ENCODE peak calls at places on chromosomes 2 and 18, in five cellular contexts. L, F, X, J and R are unnamed samples.

GRCh38 chr2:209637293-209637692 is 134.3 kb upstream of the UNC80 start:
- DNase-seq in F (no peak), L (no peak), X (no peak), J (no peak), R (no peak)

GRCh38 chr18:78629426-78629825 is 350.2 kb upstream of the SALL3 start:
- DNase-seq in J (no peak), L (no peak), X (no peak), F (no peak), R (no peak)

GRCh38 chr2:39068757-39069515 is 51.9 kb downstream of the SOS1 start:
- DNase-seq in J (peak; percentile 8), F (no peak), L (peak; percentile 53), X (no peak), R (no peak)

GRCh38 chr2:118881490-118882129 is 34.2 kb upstream of the EN1 start:
- DNase-seq in L (peak; percentile 11), J (peak; percentile 44), X (peak; percentile 32), F (peak; percentile 66), R (peak; percentile 34)

GRCh38 chr2:108536133-108536780 is 2.0 kb downstream of the LIMS1 start:
- DNase-seq in X (no peak), J (no peak), F (no peak), L (peak; percentile 74), R (no peak)

GRCh38 chr2:189648846-189649529 is 12.3 kb upstream of the ASNSD1 start:
- DNase-seq in F (no peak), L (peak; percentile 64), J (no peak), X (no peak), R (no peak)

GRCh38 chr2:1990151-1990589 is 245.9 kb upstream of the PXDN start:
- DNase-seq in J (no peak), F (no peak), L (no peak), X (no peak), R (no peak)

GRCh38 chr18:49178736-49179135 is 228.0 kb upstream of the SMAD7 start:
- DNase-seq in J (peak; percentile 20), X (no peak), L (no peak), F (peak; percentile 8), R (peak; percentile 4)

GRCh38 chr2:113053666-113054435 is 1.2 kb upstream of the IL36B start:
- DNase-seq in J (no peak), F (no peak), L (no peak), X (no peak), R (no peak)

GRCh38 chr2:111705711-111706323 is 178.2 kb downstream of the ANAPC1 start:
- DNase-seq in X (peak; percentile 26), J (no peak), F (no peak), L (peak; percentile 98), R (no peak)

GRCh38 chr18:53457068-53457467 is 767.4 kb downstream of the MBD2 start:
- DNase-seq in J (no peak), F (no peak), X (no peak), L (peak; percentile 38), R (no peak)